ENCODE peak calls at places on chromosomes 3 and 15, in six cellular contexts. X is K562, W is IMR-90, I is astrocyte of the spinal cord, V is body of pancreas, D is astrocyte. P is an unnamed sample.

GRCh38 chr3:45191924-45192417 is 34.1 kb downstream of the TMEM158 start:
- DNase-seq in X (no peak), W (no peak), I (no peak), V (no peak), D (no peak), P (peak)

GRCh38 chr15:38035701-38036100 is 101.3 kb downstream of the TMCO5A start:
- DNase-seq in X (no peak), W (no peak), I (no peak), V (no peak), D (no peak), P (no peak)

GRCh38 chr3:122322095-122323075 is 2.7 kb upstream of the CSTA start:
- DNase-seq in X (no peak), W (no peak), I (no peak), V (no peak), D (no peak), P (no peak)

GRCh38 chr15:70613259-70613658 is 150.1 kb downstream of the UACA start:
- DNase-seq in X (no peak), W (no peak), I (no peak), V (no peak), D (no peak), P (no peak)

GRCh38 chr3:129289201-129289921 is 10.7 kb downstream of the HMCES start:
- DNase-seq in X (no peak), W (peak), I (no peak), V (no peak), D (peak), P (no peak)

GRCh38 chr3:12440927-12441326 is 43.4 kb upstream of the TSEN2 start:
- DNase-seq in X (no peak), W (peak), I (peak), V (peak), D (peak), P (no peak)

GRCh38 chr15:100703032-100703578 is 100.7 kb downstream of the ASB7 start:
- DNase-seq in X (peak), W (peak), I (peak), V (no peak), D (peak), P (no peak)

GRCh38 chr15:76376816-76377215 is 40.2 kb downstream of the ISL2 start:
- DNase-seq in X (no peak), W (peak), I (no peak), V (no peak), D (no peak), P (no peak)

GRCh38 chr3:140363801-140364200 is 314.1 kb upstream of the TRIM42 start:
- DNase-seq in X (no peak), W (no peak), I (no peak), V (no peak), D (no peak), P (no peak)

GRCh38 chr3:134641671-134642300 is 9.0 kb downstream of the KY start:
- DNase-seq in X (no peak), W (no peak), I (no peak), V (no peak), D (no peak), P (no peak)

GRCh38 chr15:94042163-94042954 is 189.0 kb upstream of the MCTP2 start:
- DNase-seq in X (no peak), W (peak), I (peak), V (no peak), D (peak), P (no peak)

GRCh38 chr15:36284911-36285310 is 294.5 kb upstream of the CDIN1 start:
- DNase-seq in X (no peak), W (no peak), I (no peak), V (no peak), D (no peak), P (no peak)

GRCh38 chr3:45054196-45054857 is 28.2 kb downstream of the CLEC3B start:
- DNase-seq in X (no peak), W (peak), I (peak), V (no peak), D (peak), P (no peak)

GRCh38 chr15:25947336-25948080 is 84.4 kb upstream of the ATP10A start:
- DNase-seq in X (no peak), W (peak), I (no peak), V (peak), D (peak), P (peak)

GRCh38 chr3:143266512-143266911 is 146.9 kb downstream of the CHST2 start:
- DNase-seq in X (no peak), W (no peak), I (no peak), V (no peak), D (no peak), P (no peak)

GRCh38 chr15:68997050-68997449 is 17.4 kb upstream of the NOX5 start:
- DNase-seq in X (no peak), W (no peak), I (no peak), V (no peak), D (no peak), P (no peak)

GRCh38 chr3:9452417-9452816 is 55.0 kb downstream of the SETD5 start:
- DNase-seq in X (no peak), W (peak), I (peak), V (no peak), D (no peak), P (no peak)

GRCh38 chr3:129313983-129314756 is 35.5 kb downstream of the HMCES start:
- DNase-seq in X (peak), W (peak), I (peak), V (peak), D (no peak), P (peak)

GRCh38 chr3:9230596-9230995 is 18.9 kb downstream of the SRGAP3 start:
- DNase-seq in X (no peak), W (no peak), I (no peak), V (no peak), D (peak), P (no peak)

GRCh38 chr3:171168086-171168485 is 141.6 kb upstream of the SLC2A2 start:
- DNase-seq in X (no peak), W (peak), I (peak), V (peak), D (peak), P (peak)
- TF ChIP-seq CTCF in X (peak), W (peak), I (peak), V (no peak), D (peak), P (peak)

DNA sequence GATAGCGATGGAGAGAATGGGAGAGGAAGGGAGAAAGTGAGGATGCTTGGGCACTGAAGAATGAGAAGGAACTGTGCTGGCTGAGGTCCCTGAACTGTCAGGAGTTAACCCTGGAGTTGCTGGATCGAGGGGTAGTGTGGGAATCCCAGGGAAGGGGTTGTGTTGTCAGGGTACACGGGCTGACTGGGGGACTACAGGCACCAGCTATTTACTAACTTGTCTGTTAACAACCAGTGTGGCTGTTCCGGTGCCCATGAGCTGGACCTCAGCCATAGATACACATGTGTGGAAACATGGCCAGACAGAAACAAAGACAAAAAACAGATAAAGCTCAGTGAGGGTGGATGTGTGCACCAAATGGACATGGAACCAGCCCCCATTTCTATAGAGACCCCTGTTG is 55.1 kb downstream of the GASK1A start:
- DNase-seq in X (no peak), W (no peak), I (no peak), V (no peak), D (no peak), P (no peak)
- H3K4me3 ChIP-seq in X (no peak), W (no peak), I (no peak), V (no peak), D (no peak), P (no peak)

GRCh38 chr3:100260685-100261480 is at the start of gene TBC1D23:
- DNase-seq in X (peak), W (peak), I (peak), V (peak), D (peak), P (peak)
- TF ChIP-seq CTCF in X (no peak), W (no peak), I (no peak), V (no peak), D (no peak), P (no peak)

GRCh38 chr3:62374375-62374876 is 1.1 kb upstream of the FEZF2 start:
- DNase-seq in X (no peak), W (peak), I (peak), V (no peak), D (peak), P (no peak)

GRCh38 chr3:62372621-62373041 is 719 bp downstream of the FEZF2 start:
- DNase-seq in X (no peak), W (no peak), I (no peak), V (no peak), D (no peak), P (no peak)

GRCh38 chr3:62375655-62376054 is 2.3 kb upstream of the FEZF2 start:
- DNase-seq in X (no peak), W (no peak), I (no peak), V (no peak), D (no peak), P (no peak)

GRCh38 chr3:62373215-62373614 is at the start of gene FEZF2:
- DNase-seq in X (no peak), W (no peak), I (no peak), V (no peak), D (no peak), P (no peak)

DNA sequence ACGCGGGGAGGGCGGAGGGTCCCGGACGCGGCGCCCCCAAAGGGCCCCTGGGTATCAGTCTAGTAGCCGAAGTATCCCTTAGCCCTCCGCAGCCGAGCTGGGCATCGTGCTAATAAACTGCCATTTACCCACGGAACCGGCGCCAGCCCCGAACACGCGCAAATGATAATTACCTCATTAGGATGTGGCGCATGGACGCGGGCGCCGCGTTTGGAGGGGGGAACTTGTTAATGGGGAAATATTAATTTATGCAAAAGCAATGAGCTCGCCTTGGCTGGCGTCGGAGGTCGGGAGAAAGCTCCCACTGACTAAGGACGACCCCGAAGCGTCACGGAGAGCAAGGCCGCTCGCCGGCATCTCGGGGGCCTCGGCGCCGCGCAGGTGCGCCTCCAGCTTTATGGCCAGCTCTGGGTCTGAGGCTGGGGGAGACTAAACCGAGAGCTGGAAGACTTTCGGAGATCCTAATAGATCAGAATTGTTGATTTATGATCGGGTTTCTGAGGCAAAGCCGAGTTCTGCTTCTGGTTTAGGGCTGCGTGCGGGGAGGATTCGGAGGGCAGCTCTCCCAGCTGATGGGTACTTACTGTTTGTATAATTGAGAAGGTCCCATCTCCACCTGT is 474 bp upstream of the FEZF2 start:
- DNase-seq in X (no peak), W (no peak), I (no peak), V (no peak), D (no peak), P (no peak)
- H3K4me3 ChIP-seq in X (no peak), W (no peak), I (no peak), V (no peak), D (peak), P (peak)

DNA sequence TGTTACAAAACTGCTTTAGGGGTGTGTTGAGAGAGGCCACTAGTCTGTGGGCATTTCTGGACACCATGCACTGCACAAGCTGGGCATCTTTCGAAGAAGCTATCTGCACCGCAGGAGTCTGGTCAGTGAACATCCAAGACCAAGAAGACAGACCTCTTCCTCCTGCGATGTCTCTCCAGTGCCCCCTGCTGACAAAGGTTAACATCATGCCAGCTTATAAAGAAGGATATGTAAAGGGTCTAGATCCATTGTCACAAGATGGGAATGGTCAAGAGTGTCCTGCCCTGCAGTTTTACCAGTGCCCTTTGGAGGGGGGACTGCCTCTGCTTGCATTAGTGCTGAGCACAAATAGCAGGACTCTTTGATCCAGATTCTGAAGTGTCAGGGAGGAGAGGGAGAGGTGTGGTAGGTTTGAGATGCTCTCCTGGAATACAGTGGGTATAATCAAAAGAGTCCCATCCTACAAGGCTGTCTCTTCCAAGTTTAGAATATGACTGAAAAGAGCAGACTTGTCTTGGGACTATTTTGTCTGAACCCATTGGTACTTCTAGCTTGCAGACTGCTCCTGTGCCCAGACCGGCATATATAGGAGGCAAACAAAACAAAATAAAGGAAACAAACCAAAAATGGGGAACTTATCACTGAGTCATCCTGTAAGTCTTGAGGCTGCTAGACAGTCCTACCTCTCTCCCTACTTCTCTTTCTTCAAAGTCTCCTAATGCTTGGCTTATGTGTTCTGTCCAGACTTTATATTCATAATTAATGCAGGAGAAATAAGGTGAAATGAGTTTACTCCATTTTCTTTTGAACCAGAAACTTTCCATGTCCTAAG is 266.5 kb downstream of the ZNF385D start:
- DNase-seq in X (peak), W (peak), I (peak), V (peak), D (peak), P (peak)
- TF ChIP-seq CTCF in X (peak), W (peak), I (peak), V (peak), D (peak), P (peak)

GRCh38 chr3:197002701-197003454 is 26.7 kb downstream of the MELTF start:
- DNase-seq in X (peak), W (peak), I (peak), V (peak), D (peak), P (peak)

GRCh38 chr3:197003461-197004385 is 25.9 kb downstream of the MELTF start:
- DNase-seq in X (no peak), W (no peak), I (no peak), V (peak), D (no peak), P (no peak)

GRCh38 chr3:197001106-197001971 is 28.3 kb downstream of the MELTF start:
- DNase-seq in X (no peak), W (no peak), I (no peak), V (no peak), D (no peak), P (no peak)

GRCh38 chr3:197000211-197000610 is 29.4 kb downstream of the MELTF start:
- DNase-seq in X (no peak), W (peak), I (no peak), V (no peak), D (no peak), P (no peak)

GRCh38 chr3:197001972-197002700 is 27.5 kb downstream of the MELTF start:
- DNase-seq in X (no peak), W (no peak), I (peak), V (peak), D (no peak), P (no peak)
- H3K4me3 ChIP-seq in X (peak), W (peak), I (peak), V (no peak), D (peak), P (no peak)

DNA sequence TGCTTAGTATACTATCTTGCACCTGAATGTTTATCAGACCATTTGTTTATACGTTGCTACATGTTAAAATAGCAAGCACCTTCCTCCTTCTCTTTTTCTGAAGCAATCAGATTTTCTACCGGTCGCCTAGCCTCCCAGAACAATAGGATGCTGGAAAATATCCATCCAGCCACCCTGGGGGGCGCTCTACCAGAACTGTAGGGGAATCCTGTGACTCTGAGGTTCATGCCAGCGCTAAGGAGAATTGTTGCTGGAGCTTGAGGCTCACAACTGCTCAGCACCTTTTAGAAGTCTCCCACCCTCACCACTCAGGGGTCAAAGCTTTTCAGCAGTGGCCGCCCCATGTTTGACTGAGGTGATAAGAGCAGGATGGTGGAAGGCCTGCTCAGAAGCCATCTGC is 27.5 kb downstream of the SQOR start:
- DNase-seq in X (no peak), W (no peak), I (no peak), V (no peak), D (no peak), P (no peak)
- TF ChIP-seq CTCF in X (peak), W (no peak), I (no peak), V (no peak), D (no peak), P (no peak)

P was measured in WERI-Rb-1.